ENCODE peak calls at places on chromosomes 6 and 20, in five cellular contexts. L is ovary, W is aorta, H is PC-9, A is transverse colon. S is an unnamed sample.

GRCh38 chr6:37418727-37419126 is 14.3 kb upstream of the CMTR1 start:
- DNase-seq in H (no peak), W (no peak), A (no peak), L (no peak), S (peak; percentile 31)

GRCh38 chr6:9789201-9789600 is 625.7 kb downstream of the TFAP2A start:
- DNase-seq in A (no peak), L (no peak), W (no peak), H (no peak), S (no peak)

GRCh38 chr20:63486300-63486855 is 12.5 kb downstream of the EEF1A2 start:
- DNase-seq in H (no peak), A (no peak), L (no peak), W (no peak), S (no peak)

GRCh38 chr20:9955646-9956045 is 79.1 kb upstream of the ANKEF1 start:
- DNase-seq in W (no peak), H (no peak), L (no peak), A (no peak), S (no peak)

GRCh38 chr20:57659131-57659788 is 39.0 kb upstream of the ZBP1 start:
- DNase-seq in W (no peak), L (peak; percentile 5), A (peak; percentile 5), H (no peak), S (no peak)

GRCh38 chr6:108774555-108774954 is 73.7 kb upstream of the ARMC2 start:
- DNase-seq in L (no peak), W (no peak), H (no peak), A (no peak), S (no peak)

GRCh38 chr6:117338567-117338966 is 73.2 kb downstream of the VGLL2 start:
- DNase-seq in H (no peak), A (no peak), L (no peak), W (no peak), S (no peak)

GRCh38 chr6:53906842-53907241 is 112.0 kb downstream of the LRRC1 start:
- DNase-seq in A (no peak), H (no peak), L (peak; percentile 63), W (peak; percentile 53), S (no peak)

GRCh38 chr6:34246563-34247391 is 2.0 kb downstream of the SMIM29 start:
- DNase-seq in W (no peak), L (no peak), A (no peak), H (peak; percentile 72), S (peak; percentile 90)

GRCh38 chr6:139370707-139371345 is 3.6 kb downstream of the CITED2 start:
- DNase-seq in A (no peak), L (no peak), W (no peak), H (no peak), S (no peak)

GRCh38 chr20:57022306-57022705 is 244.1 kb downstream of the BMP7 start:
- DNase-seq in W (no peak), L (no peak), H (no peak), A (no peak), S (no peak)

GRCh38 chr6:82246802-82247633 is 526 bp downstream of the IBTK start:
- DNase-seq in W (peak; percentile 61), H (peak; percentile 67), A (peak; percentile 64), L (peak; percentile 10), S (peak; percentile 73)

GRCh38 chr6:132933085-132933484 is 118.7 kb downstream of the RPS12 start:
- DNase-seq in A (no peak), L (no peak), H (no peak), W (no peak), S (no peak)

DNA sequence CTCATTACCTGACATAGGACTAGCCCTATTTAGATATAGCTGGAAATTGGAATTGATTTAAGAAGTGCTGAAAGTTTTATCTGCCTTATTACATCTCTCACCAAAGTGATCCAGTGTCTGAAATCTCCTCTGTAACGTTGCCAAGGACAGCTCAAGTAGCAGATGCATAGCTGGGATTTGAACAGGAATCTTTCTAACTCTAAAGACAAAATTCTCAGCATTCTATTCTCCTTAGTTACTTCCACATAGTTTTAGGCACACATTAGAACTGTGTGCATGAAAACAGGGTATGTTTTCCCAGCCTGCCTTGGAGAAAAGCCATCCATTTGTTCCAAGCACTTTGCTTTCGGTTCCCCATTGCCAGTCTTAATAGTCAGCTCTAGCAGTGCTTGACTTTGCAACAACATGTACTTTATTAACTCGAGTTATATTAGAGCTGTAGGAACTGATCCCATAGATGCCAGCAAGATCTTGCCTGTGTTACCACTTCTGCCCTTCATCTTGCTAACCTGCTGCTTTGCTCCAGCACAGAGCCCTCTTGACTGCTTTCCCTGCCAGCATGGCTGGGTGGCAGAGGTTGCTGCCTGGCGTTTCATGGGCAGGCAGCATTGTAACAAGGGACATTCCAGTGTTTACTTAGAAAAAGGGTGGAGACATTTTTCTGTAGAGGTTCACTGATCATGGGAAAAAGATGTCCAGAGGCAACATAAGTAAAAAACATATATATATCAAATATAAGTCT is 56.1 kb upstream of the STMND1 start:
- DNase-seq in L (no peak), W (no peak), H (no peak), A (no peak), S (no peak)
- H3K4me3 ChIP-seq in L (no peak overlapping the region), W (no peak overlapping the region), H (no peak overlapping the region), A (no peak overlapping the region), S (no peak overlapping the region)

GRCh38 chr6:5684320-5684719 is 322.4 kb downstream of the NRN1 start:
- DNase-seq in H (no peak), W (no peak), L (no peak), A (no peak), S (no peak)
- H3K27ac ChIP-seq in H (no peak overlapping the region), W (no peak overlapping the region), L (no peak overlapping the region), A (no peak overlapping the region), S (no peak overlapping the region)

DNA sequence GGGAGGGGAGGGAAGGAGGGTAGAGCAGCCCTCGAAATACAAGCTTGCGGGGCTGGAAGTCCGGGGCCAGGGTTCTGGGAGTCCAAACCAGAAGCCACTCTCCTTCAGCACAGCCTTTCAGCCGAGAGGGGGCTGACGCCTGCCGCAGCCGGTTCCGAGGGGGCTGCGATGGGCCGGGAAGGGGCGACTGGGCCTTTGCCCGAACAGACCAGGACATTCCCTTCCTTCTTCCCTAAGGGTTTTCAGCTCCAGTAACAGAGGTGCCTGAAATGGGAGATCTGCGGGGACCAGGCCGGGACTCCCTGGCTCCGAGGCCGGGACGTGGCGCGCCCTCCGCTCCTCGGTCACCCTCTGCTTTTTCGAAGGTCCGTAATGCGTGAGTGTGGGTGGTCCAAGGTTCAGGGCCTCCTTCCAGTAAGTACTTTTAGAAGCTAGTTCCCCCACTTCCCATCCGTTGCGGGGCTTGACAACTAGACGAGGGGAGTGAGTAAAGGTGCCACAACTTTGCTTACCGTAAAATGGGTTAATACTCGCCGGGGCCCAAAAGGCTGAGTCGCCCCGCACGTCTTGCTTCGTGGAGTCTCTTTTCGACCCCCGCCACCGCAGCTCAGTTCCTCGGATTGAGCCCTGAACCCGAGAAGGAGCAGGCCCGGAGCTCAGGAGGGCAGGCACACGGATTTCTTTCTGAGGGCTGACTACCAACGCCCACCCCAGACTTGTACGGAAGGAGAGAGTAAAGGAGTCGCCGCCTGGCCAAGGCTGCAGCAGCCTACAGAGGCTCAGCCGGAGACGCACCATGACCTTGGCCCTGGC is 2.9 kb upstream of the OLIG3 start:
- DNase-seq in W (no peak), A (no peak), L (no peak), H (no peak), S (no peak)
- H3K4me3 ChIP-seq in W (no peak overlapping the region), A (no peak overlapping the region), L (no peak overlapping the region), H (no peak overlapping the region), S (no peak overlapping the region)

GRCh38 chr20:50475879-50476292 is 34.3 kb upstream of the PTPN1 start:
- DNase-seq in W (no peak), L (peak; percentile 71), A (peak; percentile 74), H (peak; percentile 59), S (no peak)
- H3K27ac ChIP-seq in W (no peak overlapping the region), L (no peak overlapping the region), A (no peak overlapping the region), H (no peak overlapping the region), S (no peak overlapping the region)

GRCh38 chr6:144264270-144265060 is 20.7 kb upstream of the UTRN start:
- DNase-seq in A (no peak), W (peak; percentile 59), H (peak; percentile 82), L (peak; percentile 43), S (no peak)
- H3K4me3 ChIP-seq in A (no peak overlapping the region), W (no peak overlapping the region), H (peak overlapping the region; percentile 19), L (no peak overlapping the region), S (peak overlapping the region; percentile 23)

S was measured in Karpas-422.